ENCODE peak calls at places on chromosomes 12 and 14, in nine cellular contexts. P, W, I, K, R, Z, S, J and B are unnamed samples.

GRCh38 chr12:93572712-93573551 is 457 bp downstream of the SOCS2 start:
- DNase-seq in R (peak), S (peak), P (peak), K (no peak), Z (peak), J (peak), W (no peak), I (peak), B (peak)

GRCh38 chr12:109695961-109696461 is 17.6 kb upstream of the FAM222A start:
- DNase-seq in K (no peak), S (no peak), P (no peak), I (no peak), J (no peak), Z (no peak), W (no peak), R (peak), B (no peak)

GRCh38 chr12:4269279-4269991 is 4.1 kb upstream of the CCND2 start:
- DNase-seq in R (peak), K (no peak), P (peak), I (peak), J (no peak), W (peak), S (peak), Z (no peak), B (peak)

GRCh38 chr12:106282457-106283097 is 20.0 kb upstream of the TCP11L2 start:
- DNase-seq in S (peak), R (peak), Z (peak), J (peak), I (no peak), P (no peak), W (peak), K (no peak), B (no peak)

GRCh38 chr14:21090194-21090939 is 8.1 kb downstream of the ZNF219 start:
- DNase-seq in J (no peak), S (peak), I (peak), R (peak), P (peak), W (no peak), K (no peak), Z (no peak), B (no peak)

GRCh38 chr12:62922539-62922938 is 12.4 kb downstream of the PPM1H start:
- DNase-seq in R (no peak), I (no peak), S (no peak), K (no peak), Z (no peak), W (no peak), P (no peak), J (no peak), B (no peak)

GRCh38 chr12:120404271-120404670 is 33.6 kb upstream of the COX6A1 start:
- DNase-seq in R (no peak), K (no peak), S (no peak), P (no peak), J (no peak), Z (no peak), W (no peak), I (no peak), B (no peak)

GRCh38 chr14:104553166-104554087 is 26.1 kb upstream of the C14orf180 start:
- DNase-seq in P (peak), Z (no peak), J (no peak), R (no peak), S (no peak), K (no peak), I (no peak), W (no peak), B (no peak)

GRCh38 chr12:119781804-119782203 is 95.3 kb downstream of the CIT start:
- DNase-seq in J (no peak), P (no peak), Z (no peak), W (no peak), R (no peak), K (no peak), I (no peak), S (no peak), B (no peak)

GRCh38 chr14:100341301-100342031 is 18.3 kb downstream of the SLC25A47 start:
- DNase-seq in R (no peak), P (no peak), W (peak), Z (peak), S (peak), I (no peak), K (peak), J (peak), B (no peak)

GRCh38 chr12:131836193-131836592 is 8.0 kb downstream of the MMP17 start:
- DNase-seq in W (no peak), J (peak), Z (no peak), R (no peak), K (no peak), P (no peak), S (peak), I (no peak), B (no peak)

GRCh38 chr12:119751961-119752360 is 84.0 kb downstream of the PRKAB1 start:
- DNase-seq in P (no peak), Z (no peak), I (no peak), K (no peak), J (no peak), R (no peak), W (no peak), S (no peak), B (no peak)

GRCh38 chr12:75553398-75553797 is 42.0 kb upstream of the KRR1 start:
- DNase-seq in I (no peak), K (no peak), J (no peak), P (no peak), R (peak), S (no peak), Z (peak), W (no peak), B (no peak)

GRCh38 chr12:13336216-13336615 is 139.7 kb downstream of the EMP1 start:
- DNase-seq in K (no peak), W (no peak), S (no peak), I (no peak), R (no peak), P (no peak), Z (no peak), J (no peak), B (no peak)

GRCh38 chr14:53670701-53671100 is 285.9 kb downstream of the BMP4 start:
- DNase-seq in S (peak), P (no peak), I (no peak), Z (peak), W (peak), J (peak), R (no peak), K (peak), B (no peak)

GRCh38 chr14:38405851-38406630 is 150.1 kb upstream of the CLEC14A start:
- DNase-seq in P (no peak), R (peak), I (no peak), K (peak), W (peak), Z (peak), J (peak), S (peak), B (no peak)

GRCh38 chr12:46110220-46110700 is 119.9 kb upstream of the SCAF11 start:
- DNase-seq in Z (no peak), P (no peak), S (no peak), R (no peak), J (no peak), K (no peak), W (no peak), I (no peak), B (no peak)

GRCh38 chr12:6465467-6466183 is 4.9 kb downstream of the VAMP1 start:
- DNase-seq in S (peak), Z (peak), R (peak), J (peak), W (peak), K (peak), P (no peak), I (no peak), B (no peak)

GRCh38 chr14:73058923-73059311 is 583 bp downstream of the RBM25 start:
- DNase-seq in K (no peak), J (no peak), P (no peak), R (peak), Z (peak), W (peak), I (no peak), S (peak), B (no peak)

GRCh38 chr14:87908591-87908990 is 84.4 kb downstream of the GALC start:
- DNase-seq in J (no peak), I (no peak), P (no peak), R (no peak), Z (no peak), K (no peak), S (no peak), W (no peak), B (no peak)

GRCh38 chr12:71746983-71747611 is 7.6 kb upstream of the RAB21 start:
- DNase-seq in Z (peak), K (peak), J (peak), R (peak), P (no peak), W (peak), S (peak), I (no peak), B (no peak)

GRCh38 chr12:75438052-75438754 is 42.4 kb upstream of the GLIPR1 start:
- DNase-seq in R (no peak), Z (no peak), P (no peak), W (no peak), S (no peak), J (no peak), K (no peak), I (no peak), B (no peak)

GRCh38 chr12:50072198-50072907 is 12.8 kb upstream of the SMARCD1 start:
- DNase-seq in R (no peak), Z (no peak), P (no peak), S (no peak), J (no peak), K (no peak), I (no peak), W (no peak), B (no peak)

GRCh38 chr14:53881921-53882320 is 74.7 kb downstream of the BMP4 start:
- DNase-seq in P (no peak), K (no peak), W (no peak), S (no peak), I (no peak), J (no peak), Z (no peak), R (no peak), B (no peak)

GRCh38 chr12:94792690-94793089 is 142.3 kb upstream of the TMCC3 start:
- DNase-seq in I (no peak), J (no peak), Z (no peak), K (no peak), W (no peak), R (no peak), P (no peak), S (peak), B (no peak)

GRCh38 chr12:113861708-113862312 is 104.3 kb downstream of the RBM19 start:
- DNase-seq in J (no peak), P (no peak), Z (no peak), S (no peak), I (no peak), W (no peak), K (no peak), R (peak), B (no peak)

GRCh38 chr12:3613641-3614180 is 122.7 kb downstream of the PRMT8 start:
- DNase-seq in K (no peak), P (no peak), S (no peak), W (no peak), R (no peak), J (no peak), Z (no peak), I (no peak), B (no peak)

GRCh38 chr14:95523051-95523817 is 6.8 kb upstream of the SYNE3 start:
- DNase-seq in Z (peak), K (no peak), J (peak), S (peak), P (no peak), R (no peak), I (no peak), W (no peak), B (peak)

GRCh38 chr12:80019691-80020090 is 79.6 kb upstream of the OTOGL start:
- DNase-seq in K (no peak), W (no peak), R (no peak), P (no peak), Z (no peak), I (no peak), J (no peak), S (no peak), B (no peak)

GRCh38 chr12:25276199-25276937 is 25.6 kb upstream of the KRAS start:
- DNase-seq in I (peak), R (no peak), Z (peak), K (peak), S (peak), P (no peak), J (peak), W (peak), B (no peak)

GRCh38 chr12:4579305-4580097 is 17.5 kb downstream of the DYRK4 start:
- DNase-seq in I (no peak), P (no peak), K (no peak), R (peak), J (peak), S (peak), Z (peak), W (peak), B (no peak)

DNA sequence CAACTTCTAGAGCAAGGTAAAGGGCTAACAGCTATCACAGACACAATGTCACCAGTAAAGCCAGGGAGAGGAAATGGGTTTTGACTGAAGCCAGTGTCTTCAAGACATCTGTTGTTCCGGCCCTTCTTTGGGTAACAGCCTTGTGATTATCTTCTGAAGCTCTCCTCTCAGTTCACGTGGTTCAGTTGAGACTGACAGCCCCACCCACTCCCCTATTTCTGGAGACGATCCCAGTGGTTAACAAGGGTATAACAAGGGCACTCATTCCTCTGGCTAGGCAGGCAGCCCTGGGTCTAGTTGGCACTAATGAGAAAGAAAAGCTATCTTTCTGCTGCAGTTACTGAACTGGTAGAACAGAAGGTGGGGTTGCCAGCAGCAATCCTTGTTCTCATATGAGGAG is 6.9 kb downstream of the GNPTAB start:
- DNase-seq in S (no peak), I (no peak), Z (peak), W (peak), K (no peak), R (peak), J (peak), P (no peak), B (peak)
- TF ChIP-seq CTCF in S (peak), I (peak), Z (no peak), W (peak), K (no peak), R (peak), J (peak), P (no peak), B (peak)

GRCh38 chr12:122162976-122163375 is 11.0 kb downstream of the IL31 start:
- DNase-seq in Z (no peak), W (no peak), K (no peak), J (no peak), I (no peak), P (no peak), S (no peak), R (no peak), B (no peak)

GRCh38 chr12:122160761-122161160 is 13.3 kb downstream of the IL31 start:
- DNase-seq in R (no peak), P (no peak), S (no peak), K (no peak), J (no peak), Z (no peak), W (no peak), I (no peak), B (no peak)

GRCh38 chr12:122161682-122162081 is 12.3 kb downstream of the IL31 start:
- DNase-seq in S (no peak), R (no peak), W (no peak), J (no peak), I (no peak), P (no peak), K (no peak), Z (no peak), B (no peak)

GRCh38 chr12:122158700-122159285 is 15.2 kb downstream of the IL31 start:
- DNase-seq in P (no peak), S (no peak), R (no peak), W (no peak), K (no peak), I (no peak), Z (no peak), J (no peak), B (no peak)

DNA sequence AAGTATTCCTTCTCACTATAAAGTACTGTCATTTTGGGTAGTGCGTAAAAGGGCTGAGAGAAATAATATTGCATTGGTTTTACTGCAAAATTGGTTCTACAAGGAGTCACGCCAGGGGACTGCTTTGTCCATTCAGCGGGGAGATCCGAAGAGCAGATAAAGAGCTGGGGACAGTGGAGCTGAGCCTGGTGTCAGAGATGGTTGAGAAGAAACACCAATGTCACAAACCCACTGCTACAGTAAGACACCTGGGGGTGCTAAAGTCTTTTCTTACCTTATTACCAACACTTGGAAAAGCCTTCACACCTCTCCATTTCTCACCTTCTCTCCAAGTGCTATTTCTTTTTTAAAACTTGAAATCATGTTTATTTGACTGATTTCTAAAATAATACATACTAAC is 14.1 kb downstream of the IL31 start:
- DNase-seq in P (no peak), I (no peak), W (no peak), J (no peak), Z (no peak), S (no peak), K (no peak), R (no peak), B (no peak)
- TF ChIP-seq CTCF in P (no peak), I (no peak), W (peak), J (no peak), Z (no peak), S (no peak), K (no peak), R (no peak), B (no peak)

GRCh38 chr12:17588968-17589367 is 501.0 kb downstream of the RERGL start:
- DNase-seq in Z (no peak), J (no peak), P (no peak), S (peak), K (no peak), W (no peak), I (no peak), R (peak), B (no peak)
- TF ChIP-seq CTCF in Z (peak), J (peak), P (peak), S (peak), K (no peak), W (peak), I (peak), R (peak), B (no peak)

GRCh38 chr14:25381498-25381897 is 331.6 kb upstream of the STXBP6 start:
- DNase-seq in J (no peak), Z (no peak), P (no peak), I (no peak), R (peak), W (no peak), S (no peak), K (no peak), B (no peak)
- TF ChIP-seq CTCF in J (no peak), Z (peak), P (no peak), I (peak), R (peak), W (peak), S (no peak), K (peak), B (no peak)

DNA sequence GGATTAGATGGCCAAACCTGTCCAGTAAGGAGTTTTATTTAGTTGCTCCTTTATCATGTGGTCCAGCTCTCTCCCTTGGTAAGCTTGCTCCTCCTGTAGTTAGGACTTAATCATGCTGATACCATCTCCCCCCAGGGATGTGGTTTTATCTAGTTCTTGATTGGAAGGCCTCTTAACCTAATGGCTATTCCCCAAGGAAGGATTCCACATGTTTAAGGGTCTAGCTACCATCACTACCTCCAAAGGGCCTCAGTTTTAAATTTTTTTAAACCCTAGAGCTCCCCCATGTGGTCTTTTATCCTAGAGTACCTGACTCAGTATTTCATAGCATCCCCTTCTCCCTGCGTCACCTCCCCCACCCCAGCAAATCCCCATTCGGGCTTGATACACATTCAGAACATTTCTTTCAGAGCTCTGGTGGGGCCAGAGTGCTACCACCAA is 22.5 kb downstream of the MAP3K12 start:
- DNase-seq in P (no peak), I (no peak), Z (no peak), J (peak), S (peak), R (peak), K (no peak), W (no peak), B (no peak)
- TF ChIP-seq CTCF in P (peak), I (no peak), Z (peak), J (peak), S (peak), R (peak), K (peak), W (peak), B (peak)